ENCODE peak calls at places on chromosomes 1 and 21, in five cellular contexts. O, M, R, X and U are unnamed samples.

GRCh38 chr1:1788136-1788535 is 9.9 kb upstream of the NADK start:
- DNase-seq in O (no peak), R (no peak), X (no peak), M (no peak), U (no peak)

GRCh38 chr1:207713529-207713928 is 38.3 kb upstream of the CD46 start:
- DNase-seq in R (no peak), X (no peak), O (no peak), M (no peak), U (no peak)

GRCh38 chr1:16617778-16618580 is 4.6 kb upstream of the NBPF1 start:
- DNase-seq in M (no peak), R (no peak), X (no peak), O (no peak), U (no peak)

GRCh38 chr1:50308883-50309282 is 114.4 kb downstream of the DMRTA2 start:
- DNase-seq in M (peak), X (no peak), O (no peak), R (no peak), U (no peak)

GRCh38 chr1:76005755-76006154 is 68.8 kb upstream of the ST6GALNAC3 start:
- DNase-seq in O (no peak), X (no peak), M (no peak), R (no peak), U (no peak)

GRCh38 chr1:215566556-215567490 is at the start of gene KCTD3:
- DNase-seq in X (no peak), M (peak), O (peak), R (peak), U (peak)

GRCh38 chr1:210339500-210339899 is 10.8 kb downstream of the HHAT start:
- DNase-seq in X (no peak), O (no peak), R (no peak), M (no peak), U (no peak)

GRCh38 chr21:34100337-34100736 is 27.0 kb downstream of the MRPS6 start:
- DNase-seq in R (no peak), M (no peak), O (no peak), X (no peak), U (no peak)

GRCh38 chr1:89060091-89060490 is 4.9 kb downstream of the GBP1 start:
- DNase-seq in R (no peak), O (no peak), X (no peak), M (no peak), U (no peak)

GRCh38 chr1:194447635-194448034 is 1261.2 kb upstream of the B3GALT2 start:
- DNase-seq in R (no peak), X (peak), M (peak), O (no peak), U (no peak)

GRCh38 chr1:161059293-161059692 is 10.4 kb downstream of the ARHGAP30 start:
- DNase-seq in M (no peak), R (no peak), O (no peak), X (no peak), U (no peak)

GRCh38 chr1:154703207-154703606 is 95.2 kb upstream of the ADAR start:
- DNase-seq in O (no peak), X (no peak), M (no peak), R (no peak), U (no peak)

GRCh38 chr1:228723287-228723686 is 12.0 kb upstream of the RHOU start:
- DNase-seq in O (no peak), R (no peak), M (no peak), X (no peak), U (no peak)

GRCh38 chr1:115222616-115223402 is 115.2 kb downstream of the NGF start:
- DNase-seq in X (no peak), M (no peak), O (no peak), R (no peak), U (no peak)

GRCh38 chr1:93744299-93744988 is 62.8 kb upstream of the BCAR3 start:
- DNase-seq in M (no peak), R (no peak), X (no peak), O (no peak), U (no peak)

GRCh38 chr1:98278055-98278454 is 357.2 kb upstream of the DPYD start:
- DNase-seq in R (no peak), O (no peak), M (no peak), X (no peak), U (no peak)

GRCh38 chr1:93446837-93447451 is 974 bp upstream of the FNBP1L start:
- DNase-seq in O (peak), X (no peak), M (no peak), R (peak), U (no peak)

GRCh38 chr1:154334647-154335350 is 9.5 kb downstream of the ATP8B2 start:
- DNase-seq in O (peak), M (peak), R (peak), X (no peak), U (peak)

GRCh38 chr1:201988593-201988992 is 6.1 kb downstream of the RNPEP start:
- DNase-seq in R (no peak), O (no peak), X (no peak), M (no peak), U (no peak)

GRCh38 chr1:46202975-46203737 is at the start of gene LURAP1:
- DNase-seq in M (peak), X (no peak), O (peak), R (peak), U (peak)

DNA sequence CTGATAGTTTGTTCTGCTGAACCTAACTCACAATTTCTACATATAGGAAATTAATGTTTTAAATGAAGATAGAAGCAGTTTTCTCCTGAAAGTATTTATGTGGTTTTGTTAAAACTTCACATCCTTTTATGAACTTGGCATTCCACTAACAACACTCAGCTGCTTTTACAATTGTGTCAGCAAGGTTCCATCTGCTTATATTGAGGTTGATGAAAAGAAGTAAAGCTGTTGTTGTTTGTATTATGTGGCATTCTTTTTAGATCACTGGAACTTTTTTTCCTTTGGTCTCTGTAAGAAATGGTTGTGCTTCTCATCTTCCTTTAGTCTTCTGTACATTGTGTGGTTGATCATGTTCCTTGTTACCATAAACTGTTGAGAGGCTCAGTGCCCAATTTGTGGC is 41.7 kb downstream of the AK4 start:
- DNase-seq in O (no peak), X (no peak), M (no peak), R (no peak), U (no peak)
- TF ChIP-seq CTCF in O (no peak), X (no peak), M (no peak), R (no peak), U (no peak)

DNA sequence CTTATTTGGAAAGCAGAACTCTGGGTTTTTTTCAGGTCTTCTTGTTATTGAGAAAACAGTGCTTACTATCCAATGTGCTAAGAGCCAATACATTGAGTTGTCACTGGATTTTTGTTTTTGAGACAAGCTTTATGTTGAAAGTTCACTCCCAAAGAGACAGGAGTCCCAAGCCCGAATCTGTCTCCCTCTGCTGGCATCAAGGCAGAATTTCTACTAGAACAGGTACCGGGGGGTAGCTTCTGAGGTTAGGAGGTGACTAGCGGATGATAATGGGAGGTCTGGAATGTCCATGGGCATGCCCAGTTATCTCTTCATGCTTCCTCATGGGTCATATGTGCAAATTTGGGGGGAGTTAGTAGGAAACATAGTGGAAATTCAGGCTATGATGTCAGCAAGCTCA is 25.1 kb downstream of the ZNF124 start:
- DNase-seq in M (no peak), X (no peak), R (no peak), O (no peak), U (no peak)
- TF ChIP-seq CTCF in M (peak), X (no peak), R (no peak), O (no peak), U (no peak)

DNA sequence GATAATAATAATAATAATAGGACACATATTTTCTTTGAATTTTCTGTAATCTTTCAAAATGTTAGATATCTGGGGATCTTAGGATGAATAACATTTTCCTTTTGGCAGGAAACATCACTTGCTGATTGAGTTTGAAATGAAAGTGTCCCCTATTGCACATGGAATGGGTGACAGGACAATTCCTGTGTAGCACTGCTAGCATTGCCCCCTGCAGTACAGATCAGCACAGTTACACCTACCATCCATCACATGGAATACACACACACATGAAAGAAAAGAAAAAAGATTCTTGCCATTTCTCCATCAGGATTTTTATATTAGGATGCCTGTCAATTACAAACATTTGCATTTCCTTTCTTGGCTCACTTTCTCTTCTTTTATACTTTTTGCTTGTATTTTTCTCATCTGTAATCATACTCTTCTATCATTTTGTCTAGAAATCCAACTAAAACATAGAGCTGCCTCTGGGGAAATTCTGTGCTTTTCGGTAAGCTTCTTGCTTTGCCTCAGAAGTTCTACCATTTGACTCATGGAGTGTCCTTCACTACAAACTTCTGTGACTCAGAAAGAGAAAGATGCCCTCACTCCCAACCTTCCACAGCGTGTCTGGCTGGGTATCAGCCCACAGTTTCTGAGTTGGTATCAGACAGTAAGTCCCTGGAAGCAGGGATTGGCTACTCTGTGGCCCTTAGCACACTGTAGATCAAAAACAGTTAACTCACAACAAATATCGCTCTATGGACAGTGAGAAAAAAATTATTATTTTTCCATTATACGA is 641.2 kb downstream of the PTPRC start:
- DNase-seq in M (no peak), O (no peak), R (no peak), X (no peak), U (no peak)
- TF ChIP-seq CTCF in M (no peak), O (no peak), R (no peak), X (no peak), U (no peak)

GRCh38 chr1:7209340-7209739 is 424.1 kb downstream of the CAMTA1 start:
- DNase-seq in O (no peak), X (no peak), M (no peak), R (no peak), U (no peak)

GRCh38 chr1:7208647-7209180 is 423.5 kb downstream of the CAMTA1 start:
- DNase-seq in M (no peak), X (no peak), R (no peak), O (no peak), U (no peak)

DNA sequence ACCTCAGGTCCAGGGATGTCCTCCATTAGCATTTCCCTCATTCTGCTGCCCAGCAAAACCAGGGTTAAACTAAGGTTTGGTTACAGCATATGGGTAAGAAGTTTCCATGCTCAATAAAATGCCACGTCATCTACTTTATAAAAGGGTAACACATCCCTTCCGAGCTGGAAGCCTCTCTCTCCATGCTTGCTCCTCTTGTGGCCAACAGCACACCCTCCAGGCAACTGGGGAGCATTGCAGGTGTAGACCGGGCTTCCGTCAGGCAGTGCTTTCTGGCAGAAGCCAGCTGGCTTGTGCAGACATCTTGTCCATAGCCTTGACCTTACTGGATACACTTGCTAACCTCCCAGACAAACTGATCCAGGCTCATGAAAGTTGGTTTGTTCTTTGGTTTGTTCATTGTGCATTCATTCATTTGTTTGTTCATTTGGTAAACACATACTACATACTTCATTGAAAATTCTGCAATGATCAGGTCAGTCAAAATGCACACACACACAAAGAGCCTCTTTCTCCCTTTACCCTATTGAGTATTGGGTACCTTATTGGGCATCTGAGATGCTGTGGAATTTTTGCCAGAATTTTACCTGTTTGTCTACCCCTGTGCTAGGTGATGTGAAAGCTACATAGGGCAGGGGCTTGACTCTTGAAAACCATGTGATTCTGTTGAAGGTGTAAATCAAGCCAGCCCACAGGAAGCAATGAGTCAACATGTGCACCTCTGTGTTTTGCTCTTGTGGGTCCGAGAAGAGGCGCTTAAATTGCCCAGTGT is 422.8 kb downstream of the CAMTA1 start:
- DNase-seq in R (no peak), O (no peak), X (no peak), M (peak), U (no peak)
- TF ChIP-seq CTCF in R (peak), O (no peak), X (peak), M (peak), U (peak)

GRCh38 chr1:107451735-107452134 is 310.9 kb downstream of the NTNG1 start:
- DNase-seq in M (no peak), R (no peak), O (no peak), X (no peak), U (no peak)

GRCh38 chr1:107444302-107444701 is 303.5 kb downstream of the NTNG1 start:
- DNase-seq in O (no peak), M (no peak), R (no peak), X (no peak), U (no peak)

GRCh38 chr1:107450899-107451664 is 310.2 kb downstream of the NTNG1 start:
- DNase-seq in O (no peak), R (no peak), M (no peak), X (no peak), U (no peak)

GRCh38 chr1:107454786-107455185 is 313.9 kb downstream of the NTNG1 start:
- DNase-seq in R (no peak), O (no peak), X (no peak), M (no peak), U (no peak)

DNA sequence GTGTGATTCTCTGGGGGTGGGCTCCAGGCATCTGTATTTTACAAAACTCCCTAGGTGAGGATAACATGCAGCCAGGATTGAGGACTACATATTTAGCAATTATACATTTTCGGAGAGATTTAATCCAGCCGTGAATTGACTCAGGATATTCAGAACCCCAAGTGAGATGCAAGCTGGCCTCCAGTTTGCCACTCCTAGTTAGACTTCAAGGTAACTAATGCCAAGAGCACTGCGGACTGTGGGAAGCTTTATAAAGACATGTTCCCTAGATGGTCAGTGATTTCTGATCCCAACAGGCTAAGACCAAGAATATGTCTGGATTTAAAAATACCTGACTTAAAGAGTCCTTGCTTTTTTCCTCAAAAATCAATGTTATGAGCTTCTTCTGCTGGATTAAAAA is 308.5 kb downstream of the NTNG1 start:
- DNase-seq in R (no peak), O (no peak), X (no peak), M (no peak), U (no peak)
- TF ChIP-seq CTCF in R (no peak), O (no peak), X (no peak), M (no peak), U (no peak)

GRCh38 chr1:6991271-6991670 is 206.0 kb downstream of the CAMTA1 start:
- DNase-seq in O (no peak), M (peak), R (no peak), X (peak), U (no peak)
- TF ChIP-seq CTCF in O (no peak), M (no peak), R (no peak), X (no peak), U (no peak)

GRCh38 chr1:164510435-164510834 is 48.5 kb upstream of the PBX1 start:
- DNase-seq in M (peak), X (no peak), R (no peak), O (no peak), U (no peak)
- TF ChIP-seq CTCF in M (peak), X (peak), R (no peak), O (no peak), U (peak)

DNA sequence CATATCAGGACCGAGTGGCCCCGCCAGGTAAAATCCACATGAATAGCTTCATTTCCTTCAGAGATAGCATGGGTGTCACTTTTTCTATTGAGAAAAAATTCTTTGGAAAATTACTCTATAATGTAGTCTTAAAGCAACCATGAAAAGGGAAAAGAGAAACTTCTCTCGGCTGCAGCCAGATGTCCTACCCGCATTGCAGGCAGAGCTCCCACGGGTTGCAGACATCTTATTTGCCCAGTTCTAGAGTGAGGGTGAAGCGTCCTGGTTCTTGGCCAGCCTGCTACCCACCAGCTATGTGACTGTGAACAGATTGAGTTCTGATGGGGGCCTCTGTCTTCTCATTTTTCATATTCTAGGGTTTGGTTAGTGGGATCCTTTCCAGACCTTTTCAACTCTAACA is 5.0 kb downstream of the ATP1B1 start:
- DNase-seq in M (no peak), O (no peak), X (no peak), R (no peak), U (no peak)
- TF ChIP-seq CTCF in M (no peak), O (no peak), X (no peak), R (no peak), U (no peak)